ENCODE peak calls at places on chromosome 10, in six cellular contexts. A is PC-3, S is psoas muscle, C is brain microvascular endothelial cell, H is astrocyte, Z is testis. B is an unnamed sample.

GRCh38 chr10:98425511-98426352 is 10.8 kb upstream of the PYROXD2 start:
- DNase-seq in A (peak; percentile 54), S (no peak), C (peak; percentile 26), H (no peak), Z (peak; percentile 63), B (no peak)

GRCh38 chr10:11229893-11230292 is 212.2 kb downstream of the CELF2 start:
- DNase-seq in A (no peak), S (no peak), C (no peak), H (no peak), Z (no peak), B (no peak)

GRCh38 chr10:33258951-33259350 is 75.5 kb downstream of the NRP1 start:
- DNase-seq in A (peak; percentile 98), S (no peak), C (peak; percentile 60), H (peak; percentile 77), Z (peak; percentile 41), B (no peak)

GRCh38 chr10:66627156-66627555 is 298.7 kb upstream of the LRRTM3 start:
- DNase-seq in A (peak; percentile 96), S (no peak), C (peak; percentile 34), H (no peak), Z (peak; percentile 25), B (no peak)

GRCh38 chr10:28505359-28505959 is 27.5 kb upstream of the WAC start:
- DNase-seq in A (no peak), S (no peak), C (no peak), H (no peak), Z (no peak), B (no peak)

GRCh38 chr10:61283066-61283465 is 170.1 kb downstream of the TMEM26 start:
- DNase-seq in A (no peak), S (no peak), C (no peak), H (peak; percentile 56), Z (no peak), B (no peak)

GRCh38 chr10:80457554-80458262 is 3.6 kb downstream of the TSPAN14 start:
- DNase-seq in A (no peak), S (no peak), C (no peak), H (no peak), Z (no peak), B (no peak)

GRCh38 chr10:129288940-129289468 is 178.0 kb upstream of the MGMT start:
- DNase-seq in A (no peak), S (no peak), C (no peak), H (no peak), Z (no peak), B (no peak)

GRCh38 chr10:25701651-25702050 is 232.4 kb upstream of the MYO3A start:
- DNase-seq in A (no peak), S (no peak), C (no peak), H (no peak), Z (no peak), B (no peak)

GRCh38 chr10:118580702-118581101 is 14.7 kb downstream of the PRLHR start:
- DNase-seq in A (no peak), S (no peak), C (no peak), H (no peak), Z (no peak), B (no peak)

GRCh38 chr10:98417481-98417959 is 2.5 kb upstream of the PYROXD2 start:
- DNase-seq in A (no peak), S (no peak), C (no peak), H (no peak), Z (no peak), B (no peak)

GRCh38 chr10:98391578-98391991 is 23.4 kb downstream of the PYROXD2 start:
- DNase-seq in A (no peak), S (peak; percentile 77), C (no peak), H (no peak), Z (peak; percentile 58), B (no peak)

GRCh38 chr10:74738985-74739567 is 87.3 kb upstream of the KAT6B start:
- DNase-seq in A (peak; percentile 71), S (no peak), C (peak; percentile 10), H (no peak), Z (peak; percentile 28), B (peak; percentile 56)

GRCh38 chr10:688621-689426 is 644 bp downstream of the DIP2C start:
- DNase-seq in A (peak; percentile 5), S (peak; percentile 66), C (peak; percentile 14), H (no peak), Z (peak; percentile 54), B (no peak)

GRCh38 chr10:31604141-31604540 is 285.1 kb downstream of the ZEB1 start:
- DNase-seq in A (no peak), S (peak; percentile 72), C (no peak), H (no peak), Z (no peak), B (no peak)

GRCh38 chr10:14560274-14560673 is 214.4 kb downstream of the FAM107B start:
- DNase-seq in A (peak; percentile 87), S (no peak), C (no peak), H (peak; percentile 57), Z (no peak), B (no peak)

GRCh38 chr10:101848408-101848807 is 4.8 kb upstream of the KCNIP2 start:
- DNase-seq in A (peak; percentile 49), S (no peak), C (no peak), H (no peak), Z (no peak), B (no peak)

GRCh38 chr10:4511559-4511958 is 314.4 kb upstream of the AKR1E2 start:
- DNase-seq in A (no peak), S (no peak), C (no peak), H (no peak), Z (no peak), B (no peak)

GRCh38 chr10:131975003-131975402 is 6.7 kb downstream of the BNIP3 start:
- DNase-seq in A (no peak), S (no peak), C (no peak), H (no peak), Z (no peak), B (no peak)

GRCh38 chr10:102869290-102870198 is at the start of gene AS3MT:
- DNase-seq in A (peak; percentile 23), S (peak; percentile 73), C (no peak), H (no peak), Z (peak; percentile 64), B (no peak)

GRCh38 chr10:133280391-133281059 is 3.9 kb upstream of the ADAM8 start:
- DNase-seq in A (no peak), S (no peak), C (no peak), H (no peak), Z (no peak), B (no peak)

GRCh38 chr10:18328941-18329340 is 188.7 kb downstream of the CACNB2 start:
- DNase-seq in A (no peak), S (no peak), C (no peak), H (no peak), Z (no peak), B (no peak)

GRCh38 chr10:124384591-124385190 is 34.0 kb downstream of the OAT start:
- DNase-seq in A (no peak), S (no peak), C (no peak), H (no peak), Z (no peak), B (no peak)

GRCh38 chr10:8594176-8594575 is 539.7 kb downstream of the GATA3 start:
- DNase-seq in A (no peak), S (no peak), C (no peak), H (no peak), Z (no peak), B (no peak)

GRCh38 chr10:44388641-44389040 is 3.7 kb upstream of the CXCL12 start:
- DNase-seq in A (no peak), S (no peak), C (no peak), H (no peak), Z (no peak), B (peak; percentile 36)

GRCh38 chr10:22823109-22823508 is 104.7 kb upstream of the ARMC3 start:
- DNase-seq in A (peak; percentile 90), S (no peak), C (peak; percentile 82), H (peak; percentile 95), Z (no peak), B (no peak)

GRCh38 chr10:11403116-11403515 is 208.3 kb downstream of the USP6NL start:
- DNase-seq in A (no peak), S (no peak), C (no peak), H (no peak), Z (no peak), B (peak; percentile 48)

GRCh38 chr10:47019546-47019945 is 108.3 kb downstream of the PTPN20 start:
- DNase-seq in A (no peak), S (no peak), C (no peak), H (no peak), Z (no peak), B (no peak)
- H3K36me3 ChIP-seq in A (no peaks in the 10 kb centered on the region), S (no peaks in the 10 kb centered on the region), C (no peaks in the 10 kb centered on the region), H (no peaks in the 10 kb centered on the region), Z (no peaks in the 10 kb centered on the region), B (no peaks in the 10 kb centered on the region)

GRCh38 chr10:122974034-122974433 is 6.2 kb upstream of the PSTK start:
- DNase-seq in A (no peak), S (no peak), C (no peak), H (no peak), Z (no peak), B (no peak)
- H3K36me3 ChIP-seq in A (no peaks in the 10 kb centered on the region), S (no peaks in the 10 kb centered on the region), C (no peaks in the 10 kb centered on the region), H (no peaks in the 10 kb centered on the region), Z (no peaks in the 10 kb centered on the region), B (no peaks in the 10 kb centered on the region)

GRCh38 chr10:5927306-5927705 is 37.3 kb downstream of the FBH1 start:
- DNase-seq in A (peak; percentile 2), S (no peak), C (no peak), H (peak; percentile 77), Z (no peak), B (no peak)
- H3K36me3 ChIP-seq in A (no peaks in the 10 kb centered on the region), S (peaks cover 14% of the 10 kb centered on the region), C (peaks cover 68% of the 10 kb centered on the region), H (peaks cover 53% of the 10 kb centered on the region), Z (no peaks in the 10 kb centered on the region), B (peaks cover 68% of the 10 kb centered on the region)

DNA sequence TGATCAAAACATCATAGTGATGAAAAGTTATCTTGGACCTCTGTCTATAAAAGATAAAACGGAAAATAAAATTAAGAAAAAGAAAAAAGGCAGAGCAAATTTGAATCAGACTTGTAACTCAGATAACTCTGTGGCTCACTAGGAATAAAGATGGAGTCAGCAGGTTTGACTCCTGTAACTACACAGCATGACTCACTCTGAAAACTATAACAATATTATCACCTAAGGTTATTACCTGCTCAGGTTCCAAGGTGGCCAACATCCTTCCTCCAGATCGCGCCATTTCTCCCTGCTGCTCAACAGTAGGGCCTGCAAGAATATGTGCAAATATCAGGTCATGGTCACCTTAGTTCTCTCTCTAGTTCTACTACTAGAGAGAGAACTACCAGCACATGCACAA is 30.0 kb downstream of the ALDH18A1 start:
- DNase-seq in A (no peak), S (no peak), C (no peak), H (no peak), Z (no peak), B (no peak)
- H3K36me3 ChIP-seq in A (peaks cover 16% of the 10 kb centered on the region), S (peaks cover 7% of the 10 kb centered on the region), C (peaks cover 68% of the 10 kb centered on the region), H (peaks cover 59% of the 10 kb centered on the region), Z (no peaks in the 10 kb centered on the region), B (peaks cover 4% of the 10 kb centered on the region)

GRCh38 chr10:114121031-114121430 is 53.0 kb downstream of the CCDC186 start:
- DNase-seq in A (no peak), S (no peak), C (no peak), H (no peak), Z (no peak), B (no peak)
- H3K36me3 ChIP-seq in A (no peaks in the 10 kb centered on the region), S (no peaks in the 10 kb centered on the region), C (peaks cover 16% of the 10 kb centered on the region), H (peaks cover 4% of the 10 kb centered on the region), Z (no peaks in the 10 kb centered on the region), B (peaks cover 5% of the 10 kb centered on the region)

DNA sequence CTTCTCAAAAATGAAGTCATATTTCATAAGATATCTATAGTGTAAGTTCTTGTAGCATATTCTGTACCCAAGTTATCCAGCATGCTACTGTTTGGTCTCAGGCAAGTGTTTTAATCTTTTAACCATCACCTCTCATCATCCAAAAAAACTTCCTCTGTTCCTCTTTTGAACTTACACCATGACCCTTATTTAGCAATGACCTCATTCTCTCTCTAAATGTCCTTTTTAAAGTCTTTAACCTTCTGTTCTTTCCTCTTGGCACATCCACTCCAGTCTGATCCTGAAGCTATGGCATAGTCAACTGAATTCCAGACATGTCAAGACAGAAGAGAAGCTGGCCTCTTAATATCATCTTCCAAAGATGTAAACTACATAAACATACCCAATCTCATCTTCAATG is 26.2 kb downstream of the PPP3CB start:
- DNase-seq in A (no peak), S (no peak), C (no peak), H (no peak), Z (no peak), B (no peak)
- H3K36me3 ChIP-seq in A (peaks cover 38% of the 10 kb centered on the region), S (no peaks in the 10 kb centered on the region), C (peaks cover 34% of the 10 kb centered on the region), H (peaks cover 56% of the 10 kb centered on the region), Z (no peaks in the 10 kb centered on the region), B (peaks cover 25% of the 10 kb centered on the region)

B was measured in CD8-positive, alpha-beta T cell.